ENCODE peak calls at places on chromosomes 6 and 20, in four cellular contexts. P is HepG2, V is GM12878, L is K562. N is an unnamed sample.

GRCh38 chr6:41519748-41520699 is 26.2 kb upstream of the FOXP4 start:
- DNase-seq in P (peak; percentile 97), V (no peak), L (no peak), N (no peak)

GRCh38 chr20:43727980-43728590 is 1.3 kb upstream of the GTSF1L start:
- DNase-seq in P (peak; percentile 52), V (peak; percentile 58), L (no peak), N (no peak)

GRCh38 chr20:24034820-24035219 is 46.2 kb upstream of the GGTLC1 start:
- DNase-seq in P (peak; percentile 78), V (no peak), L (no peak), N (no peak)

GRCh38 chr6:5300206-5300764 is 39.0 kb downstream of the FARS2 start:
- DNase-seq in P (no peak), V (no peak), L (no peak), N (no peak)

GRCh38 chr6:3625161-3625979 is 126.1 kb downstream of the PXDC1 start:
- DNase-seq in P (no peak), V (no peak), L (no peak), N (no peak)

GRCh38 chr6:134233180-134233579 is 84.7 kb downstream of the SGK1 start:
- DNase-seq in P (no peak), V (no peak), L (no peak), N (no peak)

GRCh38 chr20:36085686-36086267 is 68.8 kb upstream of the EPB41L1 start:
- DNase-seq in P (peak; percentile 72), V (no peak), L (peak; percentile 67), N (no peak)

GRCh38 chr6:81895511-81896185 is 143.2 kb upstream of the TENT5A start:
- DNase-seq in P (peak; percentile 6), V (no peak), L (no peak), N (no peak)

GRCh38 chr6:21478411-21478810 is 115.1 kb upstream of the SOX4 start:
- DNase-seq in P (no peak), V (no peak), L (no peak), N (no peak)

GRCh38 chr6:328184-328670 is 35.9 kb downstream of the DUSP22 start:
- DNase-seq in P (no peak), V (peak; percentile 100), L (no peak), N (no peak)
- TF ChIP-seq SP1 in P (no peak), V (peak; percentile 75), L (no peak), N (no peak)

DNA sequence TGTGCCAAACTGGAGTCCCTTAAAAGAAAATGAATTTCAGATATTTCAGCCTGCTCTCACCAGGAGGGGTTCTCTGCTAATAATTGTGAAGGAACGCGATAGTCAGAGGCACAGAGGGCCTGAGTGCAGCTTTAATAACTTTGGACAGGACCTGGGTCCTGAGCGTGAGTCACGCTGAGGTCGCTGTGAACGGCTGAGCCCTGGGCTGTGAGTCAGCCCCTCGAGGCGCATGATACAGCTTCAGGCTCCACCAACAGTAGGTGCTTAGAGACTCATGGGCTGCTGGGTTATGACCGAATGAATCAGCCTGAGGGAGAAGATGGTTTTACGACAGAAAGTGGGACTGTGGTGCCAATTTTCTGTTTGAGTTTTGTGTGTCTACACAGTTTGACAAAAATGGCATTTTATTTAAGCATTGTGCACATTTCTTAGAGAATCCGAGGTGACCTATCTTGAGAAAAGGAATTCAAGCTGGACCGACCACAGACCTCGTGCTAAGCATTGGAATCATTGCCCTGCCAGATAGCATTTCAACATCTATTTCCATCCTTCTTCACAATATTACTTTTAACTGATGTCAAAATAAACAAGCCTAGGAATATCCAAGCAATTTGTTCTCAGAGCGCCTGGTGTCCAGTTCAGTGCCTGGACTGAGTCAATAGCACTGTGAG is 183.0 kb downstream of the THBS2 start:
- DNase-seq in P (peak; percentile 26), V (no peak), L (no peak), N (peak; percentile 42)
- TF ChIP-seq FOXK2 in P (no peak), V (no peak), L (no peak), N (no peak)

GRCh38 chr6:137218473-137218916 is 690 bp downstream of the IFNGR1 start:
- DNase-seq in P (peak; percentile 36), V (peak; percentile 66), L (peak; percentile 38), N (peak; percentile 47)

GRCh38 chr6:137216875-137217553 is 2.2 kb downstream of the IFNGR1 start:
- DNase-seq in P (peak; percentile 43), V (no peak), L (no peak), N (no peak)

GRCh38 chr6:137218917-137219663 is at the start of gene IFNGR1:
- DNase-seq in P (peak; percentile 98), V (peak; percentile 81), L (peak; percentile 97), N (peak; percentile 99)

GRCh38 chr6:137219664-137220252 is 573 bp upstream of the IFNGR1 start:
- DNase-seq in P (no peak), V (no peak), L (no peak), N (no peak)

DNA sequence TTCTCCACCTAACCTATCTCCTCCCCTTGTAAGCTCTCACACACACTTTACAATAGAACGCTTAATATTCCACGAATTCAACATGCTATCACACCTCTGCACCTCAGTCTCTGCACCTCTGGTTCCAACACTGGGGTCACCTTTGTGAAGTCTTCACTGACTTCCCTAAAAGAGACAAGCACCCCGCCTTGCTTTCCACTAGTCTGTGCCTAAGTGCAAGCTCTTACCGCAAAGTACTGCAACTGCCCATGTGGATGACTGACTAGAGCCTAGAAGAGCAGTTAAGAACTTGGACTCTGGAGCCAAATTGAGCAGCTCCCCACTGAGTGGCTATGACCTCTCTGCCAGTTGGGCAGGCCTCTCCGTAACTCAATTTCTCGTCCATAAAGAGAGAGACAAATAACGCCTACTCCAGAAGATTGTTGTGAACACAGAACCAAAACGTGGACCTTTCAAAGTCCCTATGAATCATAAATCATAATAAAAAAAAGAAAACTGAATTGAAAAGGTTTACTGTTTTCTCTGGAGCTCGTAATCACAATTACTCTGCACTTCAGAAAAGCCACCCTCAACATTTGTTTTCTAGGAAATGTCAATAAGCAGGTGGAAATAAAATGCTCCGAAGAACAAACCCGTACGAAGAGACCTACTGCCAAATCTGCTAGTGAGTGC is 1.2 kb downstream of the IFNGR1 start:
- DNase-seq in P (peak; percentile 75), V (no peak), L (no peak), N (peak; percentile 27)
- TF ChIP-seq SP1 in P (no peak), V (no peak), L (no peak), N (no peak)

GRCh38 chr20:62763404-62763803 is 32.9 kb upstream of the MRGBP start:
- DNase-seq in P (no peak), V (no peak), L (no peak), N (no peak)

GRCh38 chr20:62762376-62762775 is 33.9 kb upstream of the MRGBP start:
- DNase-seq in P (no peak), V (no peak), L (no peak), N (no peak)

GRCh38 chr20:62761759-62762131 is 34.5 kb upstream of the MRGBP start:
- DNase-seq in P (no peak), V (no peak), L (no peak), N (no peak)

GRCh38 chr20:62764156-62764935 is 31.9 kb upstream of the MRGBP start:
- DNase-seq in P (no peak), V (no peak), L (no peak), N (no peak)

GRCh38 chr20:62762801-62763368 is 33.4 kb upstream of the MRGBP start:
- DNase-seq in P (no peak), V (no peak), L (no peak), N (no peak)
- TF ChIP-seq FOXK2 in P (no peak), V (no peak), L (no peak), N (no peak)

DNA sequence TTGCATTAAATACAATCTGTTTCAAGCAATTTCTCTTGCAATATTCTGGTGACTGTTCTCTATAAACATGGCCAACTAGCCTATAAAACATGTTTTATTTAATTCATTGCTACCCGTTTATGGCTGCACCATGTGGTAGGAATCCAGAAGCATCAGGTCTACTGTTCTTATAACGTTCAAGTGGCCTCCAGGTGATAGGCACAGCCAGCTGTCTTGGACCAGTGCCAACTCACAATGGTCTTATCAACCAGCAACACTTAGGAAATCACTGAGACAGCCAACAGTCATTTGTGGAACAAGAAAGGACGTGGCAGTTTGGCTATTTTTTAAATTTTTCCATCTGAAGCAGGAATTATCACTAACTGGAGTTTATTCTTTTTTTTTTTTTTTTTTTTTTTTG is 193.6 kb downstream of the NKAIN2 start:
- DNase-seq in P (no peak), V (no peak), L (peak; percentile 8), N (no peak)
- TF ChIP-seq SP1 in P (no peak), V (no peak), L (no peak), N (no peak)

DNA sequence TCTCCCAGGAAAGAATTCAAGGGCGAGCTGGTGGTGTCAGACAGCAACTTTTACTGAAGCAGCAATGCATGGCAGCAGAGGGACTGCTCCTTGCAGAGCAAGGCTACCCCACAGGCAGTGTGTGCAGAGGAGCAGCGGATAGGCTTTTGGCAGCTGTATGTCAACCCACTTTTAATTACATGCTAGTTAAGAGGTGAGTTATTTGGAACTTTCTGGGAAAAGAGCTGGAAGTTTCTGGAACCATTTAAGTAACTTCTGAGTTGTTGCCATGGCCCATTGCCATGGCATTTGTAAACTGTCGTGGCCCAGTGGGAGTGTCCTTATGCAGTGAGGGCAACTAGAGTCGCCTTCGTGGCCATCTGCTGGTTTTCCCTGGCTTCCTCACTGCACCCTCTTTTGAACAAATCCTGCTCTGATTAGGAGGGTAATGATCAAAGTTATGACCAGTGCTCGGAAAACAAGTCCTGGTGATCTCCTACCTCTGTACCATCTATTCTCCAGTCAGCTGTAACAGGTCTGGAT is 34.0 kb downstream of the BPIFB4 start:
- DNase-seq in P (no peak), V (no peak), L (no peak), N (no peak)
- TF ChIP-seq FOXK2 in P (no peak), V (no peak), L (no peak), N (no peak)

GRCh38 chr20:64242797-64243475 is 12.6 kb upstream of the PCMTD2 start:
- DNase-seq in P (peak; percentile 94), V (no peak), L (no peak), N (no peak)
- TF ChIP-seq SP1 in P (no peak), V (no peak), L (no peak), N (no peak)

GRCh38 chr6:144722925-144723324 is 437.8 kb downstream of the UTRN start:
- DNase-seq in P (no peak), V (no peak), L (no peak), N (no peak)
- TF ChIP-seq FOXK2 in P (no peak), V (no peak), L (no peak), N (no peak)